ENCODE peak calls at places on chromosomes 16 and 17, in ten cellular contexts. L is progenitor cell of endocrine pancreas; I is GM13976; Y is ovary; X is nephron progenitor cell; E is cardiac muscle cell; G is OCI-LY7; B is mucosa of descending colon; N is CD4-positive, alpha-beta T cell; P is cardiac fibroblast. A is an unnamed sample.

GRCh38 chr16:59459811-59460210 is 725.7 kb upstream of the GOT2 start:
- DNase-seq in L (no peak), I (no peak), Y (no peak), X (no peak), E (no peak), G (no peak), B (no peak), N (no peak), P (no peak), A (no peak)

GRCh38 chr17:82180776-82181528 is 31.7 kb downstream of the CCDC57 start:
- DNase-seq in L (no peak), I (no peak), Y (no peak), X (no peak), E (no peak), G (no peak), B (peak; percentile 32), N (no peak), P (no peak), A (no peak)

GRCh38 chr16:55567382-55567781 is 898 bp downstream of the CAPNS2 start:
- DNase-seq in L (no peak), I (no peak), Y (no peak), X (no peak), E (no peak), G (no peak), B (no peak), N (no peak), P (peak; percentile 89), A (no peak)

GRCh38 chr16:30082545-30083090 is 6.8 kb downstream of the PPP4C start:
- DNase-seq in L (no peak), I (no peak), Y (no peak), X (no peak), E (no peak), G (no peak), B (no peak), N (no peak), P (no peak), A (no peak)

GRCh38 chr16:65745-66144 is 6.7 kb downstream of the RHBDF1 start:
- DNase-seq in L (peak; percentile 78), I (peak; percentile 92), Y (peak; percentile 88), X (peak; percentile 87), E (peak; percentile 85), G (peak; percentile 80), B (peak; percentile 82), N (peak; percentile 77), P (peak; percentile 84), A (peak; percentile 92)

GRCh38 chr16:78844682-78845081 is 745.2 kb downstream of the WWOX start:
- DNase-seq in L (no peak), I (no peak), Y (no peak), X (peak; percentile 38), E (peak; percentile 45), G (no peak), B (no peak), N (no peak), P (no peak), A (no peak)

GRCh38 chr17:3801792-3802191 is 804 bp upstream of the ITGAE start:
- DNase-seq in L (no peak), I (no peak), Y (no peak), X (no peak), E (no peak), G (no peak), B (no peak), N (no peak), P (no peak), A (no peak)

GRCh38 chr17:32281011-32281451 is 15.4 kb downstream of the RHBDL3 start:
- DNase-seq in L (no peak), I (no peak), Y (no peak), X (no peak), E (no peak), G (no peak), B (no peak), N (no peak), P (no peak), A (no peak)

GRCh38 chr16:49889725-49890397 is 33.9 kb upstream of the ZNF423 start:
- DNase-seq in L (no peak), I (no peak), Y (no peak), X (no peak), E (no peak), G (no peak), B (no peak), N (no peak), P (no peak), A (no peak)

GRCh38 chr16:70018254-70018653 is 67.1 kb downstream of the CLEC18A start:
- DNase-seq in L (no peak), I (peak; percentile 36), Y (no peak), X (no peak), E (peak; percentile 68), G (peak; percentile 72), B (no peak), N (peak; percentile 31), P (peak; percentile 15), A (no peak)

GRCh38 chr16:46949216-46949892 is 24.1 kb downstream of the DNAJA2 start:
- DNase-seq in L (no peak), I (no peak), Y (no peak), X (no peak), E (no peak), G (no peak), B (no peak), N (no peak), P (no peak), A (no peak)

GRCh38 chr16:68426355-68426652 is 22.0 kb downstream of the SMPD3 start:
- DNase-seq in L (no peak), I (no peak), Y (no peak), X (no peak), E (no peak), G (no peak), B (no peak), N (no peak), P (no peak), A (no peak)

GRCh38 chr17:76083536-76083935 is 4.6 kb downstream of the ZACN start:
- DNase-seq in L (no peak), I (peak; percentile 18), Y (no peak), X (no peak), E (peak; percentile 8), G (no peak), B (peak; percentile 39), N (no peak), P (no peak), A (peak; percentile 60)

GRCh38 chr16:17211797-17212196 is 259.0 kb downstream of the XYLT1 start:
- DNase-seq in L (no peak), I (no peak), Y (no peak), X (peak; percentile 18), E (peak; percentile 38), G (peak; percentile 77), B (no peak), N (peak; percentile 11), P (no peak), A (no peak)

GRCh38 chr16:17204248-17205043 is 266.3 kb downstream of the XYLT1 start:
- DNase-seq in L (no peak), I (no peak), Y (no peak), X (no peak), E (no peak), G (no peak), B (no peak), N (no peak), P (no peak), A (no peak)

GRCh38 chr16:17205279-17206139 is 265.3 kb downstream of the XYLT1 start:
- DNase-seq in L (no peak), I (no peak), Y (no peak), X (no peak), E (peak; percentile 56), G (no peak), B (no peak), N (no peak), P (no peak), A (no peak)

DNA sequence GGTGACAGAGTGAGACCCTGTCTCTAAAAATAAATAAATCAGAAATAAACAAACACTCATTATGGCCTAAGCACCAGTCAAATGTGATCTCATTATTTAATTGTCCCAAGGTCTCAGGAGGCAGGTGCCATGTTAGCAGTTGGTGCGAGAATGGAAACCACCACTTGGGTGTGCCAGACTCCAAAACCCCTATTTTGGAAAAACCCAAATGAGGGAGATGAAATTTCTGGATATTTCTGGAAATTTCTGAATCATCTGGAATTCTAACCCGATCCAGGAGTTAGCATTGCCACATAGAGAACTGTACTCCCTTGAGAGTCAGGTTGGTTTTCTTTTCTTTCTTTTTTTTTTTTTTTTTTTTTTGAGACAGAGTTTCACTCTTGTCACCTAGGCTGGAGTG is 264.0 kb downstream of the XYLT1 start:
- DNase-seq in L (no peak), I (no peak), Y (no peak), X (no peak), E (no peak), G (no peak), B (no peak), N (no peak), P (no peak), A (no peak)
- TF ChIP-seq CTCF in L (no peak), I (no peak), Y (no peak), X (no peak), E (no peak), G (peak; percentile 40), B (no peak), N (no peak), P (no peak), A (no peak)

GRCh38 chr17:8574687-8575086 is 55.8 kb downstream of the MYH10 start:
- DNase-seq in L (no peak), I (no peak), Y (no peak), X (no peak), E (no peak), G (no peak), B (no peak), N (no peak), P (peak; percentile 43), A (no peak)
- TF ChIP-seq CTCF in L (peak; percentile 22), I (no peak), Y (peak; percentile 18), X (peak; percentile 15), E (peak; percentile 36), G (peak; percentile 14), B (no peak), N (no peak), P (peak; percentile 25), A (no peak)

DNA sequence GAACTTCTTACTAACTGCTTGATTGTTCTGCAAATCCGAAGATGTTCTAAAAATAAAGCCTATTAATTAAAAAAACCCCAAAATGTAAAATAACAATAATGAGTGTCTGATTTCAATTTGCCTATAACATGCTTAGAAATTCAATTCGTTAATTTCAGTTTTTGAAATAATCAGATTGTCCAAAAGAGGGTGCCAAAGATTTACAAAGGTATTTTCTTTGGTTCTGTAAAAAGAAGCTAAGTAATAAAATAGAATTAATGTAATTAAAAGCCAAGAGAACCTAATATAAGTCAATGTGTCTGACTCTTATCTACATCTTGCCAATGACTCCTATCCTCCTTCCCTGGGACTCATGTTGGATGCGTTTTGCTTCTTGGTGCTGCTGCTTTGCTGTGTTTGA is 75.0 kb upstream of the CPHXL start:
- DNase-seq in L (no peak), I (no peak), Y (no peak), X (no peak), E (no peak), G (no peak), B (no peak), N (no peak), P (no peak), A (no peak)
- TF ChIP-seq CTCF in L (peak; percentile 43), I (no peak), Y (no peak), X (peak; percentile 16), E (no peak), G (peak; percentile 69), B (no peak), N (no peak), P (no peak), A (no peak)

DNA sequence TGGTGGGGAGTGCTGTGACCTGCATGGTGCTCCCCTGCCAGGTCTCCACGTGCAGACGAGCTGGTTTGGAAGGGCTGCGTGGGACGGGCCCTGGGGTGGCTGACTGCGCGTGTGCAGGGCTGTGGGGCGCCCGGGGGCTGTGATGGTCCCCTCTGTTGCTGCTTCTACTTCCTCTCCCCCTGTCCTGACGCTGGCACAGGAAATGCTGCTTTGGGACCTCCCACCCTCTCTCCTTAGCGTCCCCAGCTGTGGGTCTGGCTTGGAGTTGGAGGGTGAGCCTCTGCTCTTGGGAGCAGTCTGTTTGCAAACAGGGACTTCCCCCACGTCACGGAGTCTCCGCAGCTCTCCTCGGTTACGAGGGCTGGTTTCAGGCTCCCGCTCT is 35.2 kb downstream of the TSC2 start:
- DNase-seq in L (no peak), I (no peak), Y (no peak), X (no peak), E (no peak), G (no peak), B (no peak), N (no peak), P (no peak), A (no peak)
- TF ChIP-seq CTCF in L (no peak), I (no peak), Y (no peak), X (no peak), E (no peak), G (no peak), B (no peak), N (no peak), P (no peak), A (no peak)

A was measured in upper lobe of right lung.